ENCODE peak calls at places on chromosomes 3 and 15, in four cellular contexts. One of them, this sample, is unnamed.

GRCh38 chr15:55319537-55320325 is 709 bp downstream of the PIGB start:
- DNase-seq in PC-3: peak
- DNase-seq in D341Med: no peak
- DNase-seq in activated CD4-positive, alpha-beta memory T cell treated with anti-CD3 and anti-CD28 coated beads for 36 hours: peak
- DNase-seq in this sample: peak

GRCh38 chr3:15440891-15441290 is 13.5 kb downstream of the EAF1 start:
- DNase-seq in activated CD4-positive, alpha-beta memory T cell treated with anti-CD3 and anti-CD28 coated beads for 36 hours: no peak
- DNase-seq in D341Med: no peak
- DNase-seq in PC-3: no peak
- DNase-seq in this sample: no peak

GRCh38 chr3:32175607-32176197 is 62.8 kb upstream of the CMTM8 start:
- DNase-seq in D341Med: peak
- DNase-seq in activated CD4-positive, alpha-beta memory T cell treated with anti-CD3 and anti-CD28 coated beads for 36 hours: peak
- DNase-seq in PC-3: peak
- DNase-seq in this sample: peak

GRCh38 chr3:48516571-48516970 is 12.6 kb upstream of the SHISA5 start:
- DNase-seq in PC-3: no peak
- DNase-seq in D341Med: peak
- DNase-seq in activated CD4-positive, alpha-beta memory T cell treated with anti-CD3 and anti-CD28 coated beads for 36 hours: peak
- DNase-seq in this sample: no peak

GRCh38 chr3:100634493-100635272 is 25.3 kb downstream of the ADGRG7 start:
- DNase-seq in activated CD4-positive, alpha-beta memory T cell treated with anti-CD3 and anti-CD28 coated beads for 36 hours: peak
- DNase-seq in PC-3: peak
- DNase-seq in D341Med: peak
- DNase-seq in this sample: no peak

GRCh38 chr3:107543666-107544065 is 20.9 kb downstream of the BBX start:
- DNase-seq in PC-3: peak
- DNase-seq in activated CD4-positive, alpha-beta memory T cell treated with anti-CD3 and anti-CD28 coated beads for 36 hours: no peak
- DNase-seq in D341Med: peak
- DNase-seq in this sample: no peak

GRCh38 chr3:29889230-29889629 is 608.4 kb downstream of the RBMS3 start:
- DNase-seq in activated CD4-positive, alpha-beta memory T cell treated with anti-CD3 and anti-CD28 coated beads for 36 hours: no peak
- DNase-seq in PC-3: no peak
- DNase-seq in D341Med: no peak
- DNase-seq in this sample: no peak

GRCh38 chr15:81411969-81412633 is 38.1 kb upstream of the TMC3 start:
- DNase-seq in D341Med: no peak
- DNase-seq in activated CD4-positive, alpha-beta memory T cell treated with anti-CD3 and anti-CD28 coated beads for 36 hours: no peak
- DNase-seq in PC-3: no peak
- DNase-seq in this sample: no peak

GRCh38 chr15:74783072-74783807 is 1.4 kb downstream of the CSK start:
- DNase-seq in activated CD4-positive, alpha-beta memory T cell treated with anti-CD3 and anti-CD28 coated beads for 36 hours: peak
- DNase-seq in PC-3: no peak
- DNase-seq in D341Med: no peak
- DNase-seq in this sample: no peak

GRCh38 chr15:84611631-84612030 is 10.8 kb downstream of the ZSCAN2 start:
- DNase-seq in activated CD4-positive, alpha-beta memory T cell treated with anti-CD3 and anti-CD28 coated beads for 36 hours: no peak
- DNase-seq in PC-3: no peak
- DNase-seq in D341Med: no peak
- DNase-seq in this sample: no peak

GRCh38 chr15:60675763-60676162 is 196.8 kb upstream of the ICE2 start:
- DNase-seq in D341Med: no peak
- DNase-seq in activated CD4-positive, alpha-beta memory T cell treated with anti-CD3 and anti-CD28 coated beads for 36 hours: no peak
- DNase-seq in PC-3: no peak
- DNase-seq in this sample: no peak

GRCh38 chr15:75725719-75726607 is 13.3 kb upstream of the CSPG4 start:
- DNase-seq in PC-3: no peak
- DNase-seq in D341Med: no peak
- DNase-seq in activated CD4-positive, alpha-beta memory T cell treated with anti-CD3 and anti-CD28 coated beads for 36 hours: no peak
- DNase-seq in this sample: peak

GRCh38 chr3:23776352-23776891 is 29.3 kb upstream of the UBE2E1 start:
- DNase-seq in PC-3: no peak
- DNase-seq in D341Med: no peak
- DNase-seq in activated CD4-positive, alpha-beta memory T cell treated with anti-CD3 and anti-CD28 coated beads for 36 hours: no peak
- DNase-seq in this sample: no peak

GRCh38 chr3:78867409-78868372 is 900.1 kb downstream of the ROBO1 start:
- DNase-seq in activated CD4-positive, alpha-beta memory T cell treated with anti-CD3 and anti-CD28 coated beads for 36 hours: no peak
- DNase-seq in PC-3: no peak
- DNase-seq in D341Med: no peak
- DNase-seq in this sample: no peak

GRCh38 chr3:10320320-10320677 is 613 bp downstream of the SEC13 start:
- DNase-seq in activated CD4-positive, alpha-beta memory T cell treated with anti-CD3 and anti-CD28 coated beads for 36 hours: no peak
- DNase-seq in D341Med: no peak
- DNase-seq in PC-3: no peak
- DNase-seq in this sample: no peak

This sample was measured in tibial nerve.